ENCODE peak calls at places on chromosomes 3 and 15, in five cellular contexts. F is stimulated activated CD4-positive, alpha-beta T cell treated with anti-CD3 and anti-CD28 coated beads, Interleukin-15, amount 100 ng/mL, for 1 hour; S is choroid plexus epithelial cell; L is fibroblast of villous mesenchyme; O is H7. C is an unnamed sample.

GRCh38 chr15:96586901-96587300 is 256.4 kb downstream of the NR2F2 start:
- DNase-seq in F (no peak), S (no peak), L (no peak), O (no peak), C (no peak)

GRCh38 chr3:16290007-16290826 is 25.2 kb downstream of the OXNAD1 start:
- DNase-seq in F (no peak), S (peak), L (peak), O (no peak), C (peak)

GRCh38 chr3:120280566-120280965 is 4.5 kb downstream of the GPR156 start:
- DNase-seq in F (no peak), S (no peak), L (no peak), O (no peak), C (no peak)

GRCh38 chr3:30649572-30650310 is 43.3 kb downstream of the TGFBR2 start:
- DNase-seq in F (no peak), S (peak), L (peak), O (no peak), C (no peak)

GRCh38 chr3:72100062-72100511 is 315.1 kb upstream of the PROK2 start:
- DNase-seq in F (no peak), S (no peak), L (no peak), O (peak), C (no peak)

GRCh38 chr3:107969525-107969924 is 121.3 kb downstream of the CD47 start:
- DNase-seq in F (no peak), S (no peak), L (no peak), O (no peak), C (no peak)

GRCh38 chr15:76340802-76341365 is 4.3 kb downstream of the ISL2 start:
- DNase-seq in F (no peak), S (no peak), L (no peak), O (no peak), C (no peak)

GRCh38 chr3:161265916-161266571 is 44.9 kb downstream of the NMD3 start:
- DNase-seq in F (no peak), S (no peak), L (no peak), O (no peak), C (no peak)

GRCh38 chr3:112167758-112168157 is 34.7 kb upstream of the GCSAM start:
- DNase-seq in F (no peak), S (no peak), L (no peak), O (no peak), C (no peak)

GRCh38 chr3:18018491-18019177 is 276.2 kb upstream of the TBC1D5 start:
- DNase-seq in F (no peak), S (peak), L (no peak), O (no peak), C (no peak)

GRCh38 chr3:146692254-146692653 is 87.1 kb upstream of the PLSCR5 start:
- DNase-seq in F (no peak), S (no peak), L (no peak), O (no peak), C (no peak)

GRCh38 chr3:13700362-13700761 is 151.4 kb downstream of the FBLN2 start:
- DNase-seq in F (no peak), S (no peak), L (no peak), O (peak), C (no peak)